ENCODE peak calls at places on chromosomes 13 and 19, in eight cellular contexts. One of them, this sample, is unnamed.

GRCh38 chr19:10603873-10604459 is 16.9 kb upstream of the AP1M2 start:
- DNase-seq in tibial nerve: no peak
- DNase-seq in testis: no peak
- DNase-seq in body of pancreas: peak
- DNase-seq in K562: no peak
- DNase-seq in HCT116: no peak
- DNase-seq in transverse colon: peak
- DNase-seq in lower leg skin: no peak
- DNase-seq in this sample: no peak

GRCh38 chr13:26923824-26924605 is 163.4 kb upstream of the GPR12 start:
- DNase-seq in body of pancreas: peak
- DNase-seq in K562: no peak
- DNase-seq in testis: peak
- DNase-seq in HCT116: no peak
- DNase-seq in transverse colon: no peak
- DNase-seq in lower leg skin: no peak
- DNase-seq in tibial nerve: no peak
- DNase-seq in this sample: no peak

GRCh38 chr13:58300974-58301681 is 669.6 kb downstream of the PCDH17 start:
- DNase-seq in HCT116: no peak
- DNase-seq in K562: no peak
- DNase-seq in tibial nerve: no peak
- DNase-seq in testis: no peak
- DNase-seq in transverse colon: no peak
- DNase-seq in lower leg skin: no peak
- DNase-seq in body of pancreas: no peak
- DNase-seq in this sample: no peak

GRCh38 chr19:36140289-36141038 is 598 bp downstream of the CAPNS1 start:
- DNase-seq in transverse colon: peak
- DNase-seq in body of pancreas: peak
- DNase-seq in lower leg skin: no peak
- DNase-seq in testis: peak
- DNase-seq in HCT116: no peak
- DNase-seq in K562: peak
- DNase-seq in tibial nerve: no peak
- DNase-seq in this sample: peak

GRCh38 chr19:29674374-29675119 is 9.3 kb downstream of the PLEKHF1 start:
- DNase-seq in lower leg skin: no peak
- DNase-seq in body of pancreas: no peak
- DNase-seq in testis: no peak
- DNase-seq in transverse colon: no peak
- DNase-seq in tibial nerve: no peak
- DNase-seq in K562: no peak
- DNase-seq in HCT116: no peak
- DNase-seq in this sample: no peak

GRCh38 chr13:62003452-62003851 is 587.8 kb upstream of the PCDH20 start:
- DNase-seq in testis: no peak
- DNase-seq in HCT116: no peak
- DNase-seq in tibial nerve: no peak
- DNase-seq in lower leg skin: no peak
- DNase-seq in K562: no peak
- DNase-seq in transverse colon: no peak
- DNase-seq in body of pancreas: no peak
- DNase-seq in this sample: no peak

GRCh38 chr13:23378009-23378632 is 55.4 kb downstream of the SACS start:
- DNase-seq in body of pancreas: peak
- DNase-seq in transverse colon: peak
- DNase-seq in K562: no peak
- DNase-seq in testis: no peak
- DNase-seq in tibial nerve: no peak
- DNase-seq in lower leg skin: peak
- DNase-seq in HCT116: no peak
- DNase-seq in this sample: no peak

GRCh38 chr13:23348270-23349126 is 85.0 kb downstream of the SACS start:
- DNase-seq in K562: no peak
- DNase-seq in testis: no peak
- DNase-seq in lower leg skin: no peak
- DNase-seq in body of pancreas: no peak
- DNase-seq in HCT116: no peak
- DNase-seq in transverse colon: no peak
- DNase-seq in tibial nerve: no peak
- DNase-seq in this sample: no peak

GRCh38 chr13:29594310-29594709 is 1.2 kb downstream of the SLC7A1 start:
- DNase-seq in K562: no peak
- DNase-seq in lower leg skin: peak
- DNase-seq in tibial nerve: no peak
- DNase-seq in transverse colon: peak
- DNase-seq in testis: peak
- DNase-seq in body of pancreas: peak
- DNase-seq in HCT116: no peak
- DNase-seq in this sample: no peak

GRCh38 chr13:29596064-29596418 is 553 bp upstream of the SLC7A1 start:
- DNase-seq in body of pancreas: no peak
- DNase-seq in lower leg skin: no peak
- DNase-seq in HCT116: no peak
- DNase-seq in testis: no peak
- DNase-seq in tibial nerve: no peak
- DNase-seq in K562: no peak
- DNase-seq in transverse colon: no peak
- DNase-seq in this sample: no peak

GRCh38 chr13:29595380-29596063 is at the start of gene SLC7A1:
- DNase-seq in HCT116: peak
- DNase-seq in lower leg skin: peak
- DNase-seq in body of pancreas: peak
- DNase-seq in tibial nerve: peak
- DNase-seq in transverse colon: peak
- DNase-seq in testis: peak
- DNase-seq in K562: peak
- DNase-seq in this sample: peak

GRCh38 chr13:29593605-29594297 is 1.7 kb downstream of the SLC7A1 start:
- DNase-seq in body of pancreas: no peak
- DNase-seq in HCT116: no peak
- DNase-seq in transverse colon: no peak
- DNase-seq in lower leg skin: no peak
- DNase-seq in tibial nerve: no peak
- DNase-seq in testis: no peak
- DNase-seq in K562: no peak
- DNase-seq in this sample: no peak

DNA sequence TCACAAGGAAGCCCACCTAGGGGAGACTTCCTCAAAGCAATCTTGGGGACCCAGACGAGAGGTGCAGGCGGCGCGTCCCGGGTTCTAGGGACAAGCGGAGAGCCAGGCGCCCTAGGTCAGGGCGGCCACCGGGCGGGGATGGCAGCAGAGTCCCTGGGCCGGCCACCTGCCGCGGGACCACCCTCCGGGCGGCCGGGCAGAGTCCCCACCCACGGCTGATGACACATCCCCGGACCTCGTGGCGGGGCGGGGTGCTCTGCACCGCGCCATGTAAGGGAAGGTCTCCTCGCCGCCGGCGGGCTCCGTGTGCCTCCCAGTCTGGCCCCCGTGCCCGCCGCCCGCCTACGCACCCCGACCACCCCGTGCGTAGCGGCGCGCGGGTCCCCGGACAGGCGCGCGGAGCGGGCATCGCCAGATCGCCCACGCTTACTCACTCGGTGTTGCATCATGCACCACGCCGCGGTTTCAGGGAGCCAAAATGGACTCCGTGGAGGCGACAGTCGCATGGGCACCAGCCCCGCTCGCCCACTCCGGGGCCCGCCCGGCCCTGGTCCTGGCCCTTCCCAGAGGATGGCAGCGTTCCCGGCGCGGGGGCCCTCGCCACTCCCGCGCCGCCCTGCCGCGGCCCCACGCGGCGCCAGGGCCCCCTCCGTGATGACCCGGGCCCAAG is 643 bp downstream of the SLC7A1 start:
- DNase-seq in tibial nerve: peak
- DNase-seq in K562: peak
- DNase-seq in HCT116: no peak
- DNase-seq in lower leg skin: peak
- DNase-seq in body of pancreas: peak
- DNase-seq in transverse colon: peak
- DNase-seq in testis: peak
- DNase-seq in this sample: peak
- TF ChIP-seq POLR2A in tibial nerve: no peak
- TF ChIP-seq POLR2A in K562: peak
- TF ChIP-seq POLR2A in HCT116: peak
- TF ChIP-seq POLR2A in lower leg skin: no peak
- TF ChIP-seq POLR2A in body of pancreas: peak
- TF ChIP-seq POLR2A in transverse colon: no peak
- TF ChIP-seq POLR2A in testis: no peak
- TF ChIP-seq POLR2A in this sample: peak

DNA sequence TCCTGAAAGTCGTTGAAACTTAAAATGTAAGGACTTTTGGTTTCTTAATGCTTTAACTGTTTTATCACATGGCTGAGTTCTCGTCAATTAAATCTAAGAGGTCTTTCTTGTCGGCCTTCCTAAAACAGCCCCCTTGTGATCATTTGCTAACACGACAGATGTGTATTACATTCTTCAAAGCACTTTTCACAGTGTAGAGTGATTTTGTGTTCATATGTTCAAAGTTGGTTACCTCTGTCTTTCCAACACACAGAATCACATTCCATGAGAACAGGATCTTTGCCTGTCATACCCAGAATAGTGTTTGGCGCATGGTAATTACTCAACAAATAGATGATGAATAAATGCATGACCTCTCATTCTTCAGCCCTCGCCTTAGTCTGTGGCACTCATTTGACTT is 1.1 kb downstream of the GTF2F2 start:
- DNase-seq in tibial nerve: no peak
- DNase-seq in body of pancreas: no peak
- DNase-seq in K562: no peak
- DNase-seq in HCT116: peak
- DNase-seq in testis: no peak
- DNase-seq in transverse colon: no peak
- DNase-seq in lower leg skin: no peak
- DNase-seq in this sample: no peak
- TF ChIP-seq CTCF in tibial nerve: no peak
- TF ChIP-seq CTCF in body of pancreas: no peak
- TF ChIP-seq CTCF in K562: peak
- TF ChIP-seq CTCF in HCT116: no peak
- TF ChIP-seq CTCF in testis: no peak
- TF ChIP-seq CTCF in transverse colon: no peak
- TF ChIP-seq CTCF in lower leg skin: no peak
- TF ChIP-seq CTCF in this sample: no peak

GRCh38 chr19:33395561-33396550 is 22.3 kb downstream of the CEBPG start:
- DNase-seq in transverse colon: no peak
- DNase-seq in tibial nerve: peak
- DNase-seq in body of pancreas: no peak
- DNase-seq in K562: no peak
- DNase-seq in testis: peak
- DNase-seq in HCT116: no peak
- DNase-seq in lower leg skin: no peak
- DNase-seq in this sample: no peak

GRCh38 chr19:33398361-33399060 is 25.0 kb downstream of the CEBPG start:
- DNase-seq in transverse colon: no peak
- DNase-seq in testis: no peak
- DNase-seq in K562: no peak
- DNase-seq in HCT116: no peak
- DNase-seq in tibial nerve: no peak
- DNase-seq in body of pancreas: no peak
- DNase-seq in lower leg skin: no peak
- DNase-seq in this sample: no peak

GRCh38 chr19:33394723-33395560 is 21.4 kb downstream of the CEBPG start:
- DNase-seq in testis: no peak
- DNase-seq in K562: no peak
- DNase-seq in HCT116: no peak
- DNase-seq in transverse colon: no peak
- DNase-seq in lower leg skin: no peak
- DNase-seq in body of pancreas: no peak
- DNase-seq in tibial nerve: no peak
- DNase-seq in this sample: no peak

GRCh38 chr19:33397536-33398360 is 24.2 kb downstream of the CEBPG start:
- DNase-seq in lower leg skin: no peak
- DNase-seq in K562: peak
- DNase-seq in HCT116: no peak
- DNase-seq in testis: no peak
- DNase-seq in tibial nerve: peak
- DNase-seq in body of pancreas: no peak
- DNase-seq in transverse colon: no peak
- DNase-seq in this sample: no peak

DNA sequence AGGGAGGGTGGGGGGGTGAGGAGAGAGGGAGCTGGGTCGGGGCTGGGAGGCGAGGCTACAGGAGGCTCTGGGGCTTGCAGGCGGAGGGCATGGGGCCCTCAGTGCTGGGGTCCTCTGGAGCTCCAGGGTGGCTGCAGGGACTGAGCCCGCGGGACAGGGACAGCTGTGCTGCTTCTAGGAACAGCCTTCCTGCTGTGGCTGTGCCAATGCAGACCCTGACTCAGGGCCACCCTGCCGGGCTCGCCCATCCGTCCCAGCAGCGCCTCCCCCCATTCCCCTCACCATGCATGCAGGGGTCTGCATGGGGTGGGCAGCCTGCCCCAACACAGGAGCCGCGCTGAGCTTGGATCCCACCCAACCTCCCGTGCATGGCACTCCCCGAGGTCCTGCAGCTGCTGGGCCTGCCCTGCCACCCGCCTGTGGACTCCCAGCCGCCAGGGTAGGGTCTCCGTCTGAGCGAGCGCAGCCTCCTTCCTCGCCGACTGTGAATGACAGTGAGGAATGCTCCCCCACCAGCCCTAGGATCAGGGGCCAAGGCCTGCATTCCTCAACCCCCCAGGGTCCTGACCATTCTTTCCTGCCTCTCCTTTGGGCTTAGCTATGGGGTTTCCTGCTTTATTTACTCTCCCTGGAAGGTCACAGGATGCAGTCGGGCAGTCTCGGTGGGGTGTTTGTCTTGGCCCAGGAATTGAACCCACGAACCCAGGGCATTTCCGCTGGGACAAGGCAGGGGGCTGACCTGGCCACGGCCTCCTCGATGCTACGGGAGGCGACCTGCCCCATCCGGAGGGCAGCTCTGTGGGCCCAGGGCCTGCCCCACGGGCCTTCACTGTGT is 23.4 kb downstream of the CEBPG start:
- DNase-seq in lower leg skin: no peak
- DNase-seq in testis: no peak
- DNase-seq in K562: no peak
- DNase-seq in transverse colon: no peak
- DNase-seq in HCT116: no peak
- DNase-seq in body of pancreas: no peak
- DNase-seq in tibial nerve: no peak
- DNase-seq in this sample: no peak
- TF ChIP-seq POLR2A in lower leg skin: no peak
- TF ChIP-seq POLR2A in testis: no peak
- TF ChIP-seq POLR2A in K562: no peak
- TF ChIP-seq POLR2A in transverse colon: no peak
- TF ChIP-seq POLR2A in HCT116: no peak
- TF ChIP-seq POLR2A in body of pancreas: no peak
- TF ChIP-seq POLR2A in tibial nerve: no peak
- TF ChIP-seq POLR2A in this sample: no peak

GRCh38 chr19:40701758-40702157 is 11.3 kb upstream of the NUMBL start:
- DNase-seq in testis: no peak
- DNase-seq in body of pancreas: no peak
- DNase-seq in lower leg skin: no peak
- DNase-seq in K562: no peak
- DNase-seq in tibial nerve: no peak
- DNase-seq in HCT116: no peak
- DNase-seq in transverse colon: no peak
- DNase-seq in this sample: no peak

GRCh38 chr19:40703029-40703755 is 12.7 kb upstream of the NUMBL start:
- DNase-seq in testis: no peak
- DNase-seq in K562: no peak
- DNase-seq in body of pancreas: no peak
- DNase-seq in lower leg skin: no peak
- DNase-seq in transverse colon: no peak
- DNase-seq in HCT116: no peak
- DNase-seq in tibial nerve: no peak
- DNase-seq in this sample: no peak

GRCh38 chr19:40704491-40705361 is 12.0 kb downstream of the COQ8B start:
- DNase-seq in transverse colon: no peak
- DNase-seq in body of pancreas: no peak
- DNase-seq in testis: no peak
- DNase-seq in lower leg skin: no peak
- DNase-seq in tibial nerve: no peak
- DNase-seq in K562: no peak
- DNase-seq in HCT116: no peak
- DNase-seq in this sample: no peak

GRCh38 chr19:40700083-40700482 is 9.6 kb upstream of the NUMBL start:
- DNase-seq in lower leg skin: no peak
- DNase-seq in testis: no peak
- DNase-seq in body of pancreas: no peak
- DNase-seq in transverse colon: no peak
- DNase-seq in HCT116: no peak
- DNase-seq in tibial nerve: no peak
- DNase-seq in K562: no peak
- DNase-seq in this sample: no peak

GRCh38 chr19:40702337-40703012 is 12.0 kb upstream of the NUMBL start:
- DNase-seq in lower leg skin: no peak
- DNase-seq in testis: peak
- DNase-seq in K562: peak
- DNase-seq in transverse colon: no peak
- DNase-seq in tibial nerve: no peak
- DNase-seq in body of pancreas: peak
- DNase-seq in HCT116: no peak
- DNase-seq in this sample: no peak
- TF ChIP-seq CTCF in lower leg skin: no peak
- TF ChIP-seq CTCF in testis: no peak
- TF ChIP-seq CTCF in K562: peak
- TF ChIP-seq CTCF in transverse colon: peak
- TF ChIP-seq CTCF in tibial nerve: peak
- TF ChIP-seq CTCF in body of pancreas: peak
- TF ChIP-seq CTCF in HCT116: no peak
- TF ChIP-seq CTCF in this sample: peak

This sample was measured in suprapubic skin.